ENCODE peak calls at places on chromosome 6, in seven cellular contexts. G, A, E, D, V, T and Z are unnamed samples.
A peak's percentile ranks its signal among the peaks of the same experiment; 100 is the strongest.

GRCh38 chr6:145028144-145028818 is 707.0 kb downstream of the EPM2A start:
- DNase-seq in T (no peak), E (peak; percentile 55), A (peak; percentile 51), V (peak; percentile 54), D (peak; percentile 40), G (no peak), Z (no peak)

GRCh38 chr6:28449056-28449455 is 5.8 kb upstream of the ZSCAN23 start:
- DNase-seq in E (no peak), V (no peak), G (no peak), A (no peak), T (no peak), D (no peak), Z (no peak)

GRCh38 chr6:128156315-128157111 is 255.7 kb upstream of the THEMIS start:
- DNase-seq in E (peak; percentile 48), A (no peak), D (no peak), G (no peak), T (no peak), V (no peak), Z (no peak)

GRCh38 chr6:158037021-158037420 is 55.4 kb downstream of the SYNJ2 start:
- DNase-seq in V (no peak), T (no peak), G (no peak), A (no peak), E (no peak), D (no peak), Z (no peak)

GRCh38 chr6:95410168-95410567 is 167.2 kb upstream of the MANEA start:
- DNase-seq in E (no peak), T (no peak), G (no peak), A (no peak), D (no peak), V (no peak), Z (no peak)

GRCh38 chr6:48078092-48078491 is 32.9 kb downstream of the PTCHD4 start:
- DNase-seq in E (no peak), D (no peak), G (no peak), V (no peak), A (peak; percentile 19), T (no peak), Z (no peak)

GRCh38 chr6:114075777-114076176 is 104.8 kb upstream of the HDAC2 start:
- DNase-seq in E (no peak), T (no peak), V (no peak), D (no peak), G (no peak), A (no peak), Z (no peak)

GRCh38 chr6:7566031-7566556 is 23.9 kb upstream of the SNRNP48 start:
- DNase-seq in D (no peak), G (no peak), V (no peak), E (no peak), A (no peak), T (no peak), Z (no peak)

GRCh38 chr6:150005761-150006651 is 19.3 kb downstream of the RAET1L start:
- DNase-seq in T (peak; percentile 49), A (no peak), V (no peak), E (no peak), D (no peak), G (no peak), Z (no peak)

GRCh38 chr6:124868476-124868875 is 93.8 kb upstream of the RNF217 start:
- DNase-seq in V (no peak), T (no peak), E (no peak), D (no peak), A (no peak), G (no peak), Z (no peak)

GRCh38 chr6:160261991-160262718 is 3.5 kb upstream of the SLC22A2 start:
- DNase-seq in T (no peak), D (peak; percentile 17), A (no peak), E (peak; percentile 29), V (peak; percentile 67), G (no peak), Z (no peak)

GRCh38 chr6:155591741-155592140 is 136.1 kb upstream of the NOX3 start:
- DNase-seq in G (no peak), D (no peak), T (no peak), V (no peak), A (no peak), E (no peak), Z (no peak)

GRCh38 chr6:152048921-152049320 is 241.4 kb downstream of the ESR1 start:
- DNase-seq in V (no peak), E (no peak), T (no peak), D (no peak), A (no peak), G (no peak), Z (no peak)

GRCh38 chr6:146289816-146290588 is 253.6 kb upstream of the RAB32 start:
- DNase-seq in D (peak; percentile 87), G (no peak), E (peak; percentile 59), V (peak; percentile 25), A (peak; percentile 86), T (no peak), Z (no peak)

DNA sequence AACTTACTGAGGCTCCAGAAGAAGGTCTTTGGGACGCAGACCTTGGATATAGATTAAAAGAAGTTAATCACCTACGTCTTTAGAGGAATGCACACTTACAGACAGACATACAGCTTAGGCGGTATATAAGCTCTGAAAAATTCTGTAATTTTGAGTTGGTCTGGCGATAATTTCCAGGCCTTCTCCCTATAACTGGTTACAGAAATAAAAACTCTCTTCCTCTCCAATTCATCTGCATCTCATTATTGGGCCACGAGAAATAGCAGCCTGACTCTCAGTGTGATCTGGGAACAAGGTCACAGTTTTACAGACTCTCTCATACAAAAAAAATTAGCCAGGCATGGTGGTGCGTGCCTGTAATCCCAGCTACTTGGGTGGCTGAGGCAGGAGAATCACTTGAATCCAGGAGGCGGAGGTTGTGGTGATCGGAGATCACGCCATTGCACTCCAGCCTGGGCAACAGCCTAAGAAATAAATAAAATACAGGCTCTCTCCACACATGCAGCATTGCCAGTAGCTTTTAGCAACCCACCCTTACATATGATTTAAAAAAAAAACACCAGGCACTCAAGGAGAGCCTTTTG is 4.7 kb downstream of the ZBTB24 start:
- DNase-seq in V (no peak), E (no peak), G (no peak), T (no peak), D (no peak), A (no peak), Z (no peak)
- H3K4me3 ChIP-seq in V (no peak overlapping the region), E (peak overlapping the region; percentile 60), G (no peak overlapping the region), T (peak overlapping the region; percentile 20), D (no peak overlapping the region), A (no peak overlapping the region), Z (no peak overlapping the region)

DNA sequence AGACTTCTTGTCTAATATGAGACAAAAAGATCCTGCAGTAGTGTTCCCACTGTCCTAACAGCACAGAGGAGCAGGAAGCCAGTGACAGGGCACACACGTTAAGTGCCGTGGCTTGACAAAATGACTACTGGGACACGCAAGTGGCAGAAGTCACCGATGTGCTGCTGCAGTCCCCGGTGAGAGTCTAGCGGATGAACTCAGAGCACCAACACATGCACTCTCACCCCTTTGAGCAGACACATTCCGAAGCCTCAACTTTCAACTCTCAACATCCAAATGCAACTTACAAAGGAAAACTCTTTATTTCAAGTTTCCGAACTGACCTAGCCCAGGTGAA is 894 bp downstream of the LAMA4 start:
- DNase-seq in G (no peak), D (no peak), V (no peak), T (no peak), A (no peak), E (no peak), Z (no peak)
- H3K4me3 ChIP-seq in G (peak overlapping the region; percentile 76), D (peak overlapping the region; percentile 96), V (peak overlapping the region; percentile 52), T (peak overlapping the region; percentile 22), A (peak overlapping the region; percentile 95), E (no peak overlapping the region), Z (peak overlapping the region; percentile 69)

GRCh38 chr6:108650325-108650724 is 89.6 kb downstream of the FOXO3 start:
- DNase-seq in A (no peak), T (no peak), V (no peak), E (peak; percentile 16), G (no peak), D (no peak), Z (no peak)

GRCh38 chr6:108650781-108651180 is 90.1 kb downstream of the FOXO3 start:
- DNase-seq in V (no peak), E (peak; percentile 91), T (no peak), A (peak; percentile 75), D (peak; percentile 77), G (no peak), Z (no peak)

GRCh38 chr6:108652375-108652774 is 91.7 kb downstream of the FOXO3 start:
- DNase-seq in T (no peak), D (no peak), E (no peak), A (no peak), V (no peak), G (no peak), Z (no peak)

GRCh38 chr6:108651287-108651686 is 90.6 kb downstream of the FOXO3 start:
- DNase-seq in A (no peak), D (no peak), E (no peak), V (peak; percentile 30), G (no peak), T (no peak), Z (no peak)

DNA sequence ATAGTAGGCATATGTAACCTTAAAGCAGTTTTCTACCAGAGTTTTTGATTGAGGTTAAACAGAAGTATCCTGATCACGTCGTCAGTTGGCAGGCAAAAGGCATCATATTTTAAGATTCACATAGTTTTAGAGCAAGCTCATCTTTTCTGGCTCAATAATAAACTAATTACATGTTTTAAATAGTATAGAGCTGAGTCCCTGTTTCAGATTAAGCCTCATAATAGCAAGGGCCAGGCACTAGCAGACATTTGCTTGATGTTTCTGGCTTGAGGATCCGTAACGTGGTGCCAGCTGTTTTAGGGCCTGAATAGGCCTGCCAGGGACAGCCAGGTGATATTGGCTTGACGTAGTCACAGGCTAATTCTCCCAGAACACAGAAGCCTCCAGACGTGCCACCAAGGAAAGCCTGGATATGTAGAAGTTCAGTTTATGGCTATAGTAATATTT is 91.1 kb downstream of the FOXO3 start:
- DNase-seq in A (peak; percentile 86), E (no peak), T (no peak), G (peak; percentile 74), V (no peak), D (peak; percentile 88), Z (peak; percentile 79)
- H3K4me3 ChIP-seq in A (no peak overlapping the region), E (no peak overlapping the region), T (no peak overlapping the region), G (no peak overlapping the region), V (no peak overlapping the region), D (no peak overlapping the region), Z (no peak overlapping the region)

GRCh38 chr6:45555981-45556771 is 178.4 kb upstream of the SUPT3H start:
- DNase-seq in D (peak; percentile 51), T (no peak), V (peak; percentile 37), E (no peak), G (no peak), A (peak; percentile 68), Z (no peak)
- H3K4me3 ChIP-seq in D (peak overlapping the region; percentile 19), T (no peak overlapping the region), V (no peak overlapping the region), E (no peak overlapping the region), G (peak overlapping the region; percentile 20), A (peak overlapping the region; percentile 44), Z (peak overlapping the region; percentile 41)

DNA sequence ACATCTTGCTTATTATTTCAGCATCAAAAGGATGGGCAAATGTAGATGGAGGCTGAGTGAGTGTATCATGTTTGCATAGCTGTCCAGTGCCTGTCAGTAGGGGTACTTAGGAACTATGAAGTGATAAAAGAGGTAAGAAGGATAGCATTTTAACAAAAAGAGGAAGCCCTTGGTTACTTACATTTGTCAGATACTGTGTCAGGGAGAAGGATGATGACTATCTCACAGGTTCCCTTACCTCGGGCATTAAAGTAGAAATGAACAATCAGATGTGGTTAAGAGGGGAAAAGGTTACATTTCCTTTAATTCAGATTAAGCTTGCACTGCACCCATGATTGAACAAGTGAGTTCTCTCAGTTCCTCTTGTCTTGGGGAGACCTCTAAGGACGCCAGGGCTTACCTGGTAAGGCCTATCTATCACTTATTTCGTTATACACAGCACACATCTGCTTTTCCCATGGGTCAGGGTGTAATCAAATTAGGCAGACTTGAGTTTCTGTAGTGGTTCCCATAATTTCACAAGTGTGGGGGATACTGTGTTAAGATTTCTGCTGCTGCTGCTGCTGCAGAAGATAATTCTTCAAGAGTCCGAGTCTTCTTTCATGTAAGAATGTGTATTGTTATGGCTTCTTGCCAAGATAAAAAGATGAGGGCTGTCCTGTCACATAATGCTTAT is 4.5 kb downstream of the FOXO3 start:
- DNase-seq in A (no peak), E (peak; percentile 78), D (peak; percentile 32), V (no peak), T (no peak), G (no peak), Z (no peak)
- H3K4me3 ChIP-seq in A (peak overlapping the region; percentile 31), E (peak overlapping the region; percentile 8), D (peak overlapping the region; percentile 22), V (no peak overlapping the region), T (no peak overlapping the region), G (peak overlapping the region; percentile 18), Z (peak overlapping the region; percentile 96)